ENCODE peak calls at places on chromosome X, in eight cellular contexts. K is body of pancreas, W is psoas muscle, E is pancreas, I is MM.1S, Q is small intestine, U is GM23248, G is endodermal cell. C is an unnamed sample.

GRCh38 chrX:147403075-147403474 is 508.6 kb upstream of the FMR1 start:
- DNase-seq in U (no peak), E (no peak), K (no peak), W (no peak), I (no peak), G (no peak), Q (no peak), C (no peak)

GRCh38 chrX:67724359-67725110 is 180.7 kb downstream of the AR start:
- DNase-seq in G (no peak), W (peak; percentile 55), U (peak; percentile 29), E (no peak), I (no peak), Q (no peak), K (no peak), C (no peak)

GRCh38 chrX:133637765-133638164 is 222.5 kb upstream of the GPC4 start:
- DNase-seq in E (no peak), G (no peak), U (no peak), I (no peak), W (no peak), Q (no peak), K (no peak), C (no peak)

GRCh38 chrX:29299689-29300088 is 712.4 kb downstream of the IL1RAPL1 start:
- DNase-seq in I (no peak), Q (no peak), E (no peak), G (no peak), K (no peak), W (no peak), U (no peak), C (no peak)

GRCh38 chrX:12962041-12962504 is 12.8 kb upstream of the TMSB4X start:
- DNase-seq in K (no peak), G (no peak), U (no peak), Q (no peak), W (no peak), I (no peak), E (no peak), C (no peak)

GRCh38 chrX:23937100-23937499 is 29.3 kb downstream of the CXorf58 start:
- DNase-seq in K (no peak), W (no peak), Q (no peak), U (peak; percentile 10), E (no peak), I (no peak), G (peak; percentile 55), C (no peak)

GRCh38 chrX:150475466-150475865 is 93.0 kb upstream of the MTM1 start:
- DNase-seq in U (no peak), E (no peak), G (no peak), W (no peak), K (no peak), I (no peak), Q (no peak), C (no peak)

GRCh38 chrX:78708171-78708570 is 39.3 kb upstream of the LPAR4 start:
- DNase-seq in K (no peak), G (peak; percentile 64), I (no peak), Q (no peak), W (no peak), U (peak; percentile 57), E (no peak), C (no peak)

GRCh38 chrX:154420402-154420756 is 8.1 kb upstream of the ATP6AP1 start:
- DNase-seq in E (no peak), G (no peak), W (no peak), I (no peak), K (no peak), U (no peak), Q (no peak), C (no peak)

GRCh38 chrX:37470711-37471110 is 100.8 kb upstream of the LANCL3 start:
- DNase-seq in Q (no peak), U (no peak), K (no peak), W (no peak), E (no peak), I (no peak), G (no peak), C (no peak)

GRCh38 chrX:16807548-16807947 is 21.3 kb downstream of the TXLNG start:
- DNase-seq in G (peak; percentile 61), E (no peak), Q (peak; percentile 61), W (no peak), I (no peak), K (no peak), U (peak; percentile 63), C (no peak)

GRCh38 chrX:126733874-126734273 is 85.7 kb upstream of the PRR32 start:
- DNase-seq in W (no peak), Q (no peak), U (no peak), G (no peak), I (no peak), K (no peak), E (no peak), C (no peak)

GRCh38 chrX:153456161-153456560 is 10.3 kb upstream of the TREX2 start:
- DNase-seq in G (no peak), U (no peak), E (no peak), I (no peak), Q (no peak), W (peak; percentile 78), K (no peak), C (no peak)

GRCh38 chrX:37060999-37061398 is 52.8 kb downstream of the FAM47C start:
- DNase-seq in Q (peak; percentile 16), W (no peak), I (peak; percentile 37), G (peak; percentile 66), K (no peak), E (no peak), U (peak; percentile 47), C (no peak)

GRCh38 chrX:104922206-104922621 is 298.3 kb downstream of the TEX13A start:
- DNase-seq in Q (peak; percentile 68), E (peak; percentile 49), W (peak; percentile 55), G (peak; percentile 91), K (peak; percentile 82), I (peak; percentile 83), U (peak; percentile 66), C (peak; percentile 82)

GRCh38 chrX:36348509-36348908 is 429.0 kb downstream of the CFAP47 start:
- DNase-seq in U (no peak), W (no peak), G (no peak), K (no peak), I (no peak), E (no peak), Q (no peak), C (no peak)

GRCh38 chrX:40103565-40104323 is 6.0 kb upstream of the BCOR start:
- DNase-seq in W (no peak), K (no peak), U (no peak), I (no peak), E (no peak), G (no peak), Q (no peak), C (no peak)

GRCh38 chrX:155888139-155888538 is 7.0 kb downstream of the VAMP7 start:
- DNase-seq in I (no peak), K (no peak), W (no peak), G (no peak), U (peak; percentile 69), Q (no peak), E (no peak), C (no peak)
- H3K9me3 ChIP-seq in I (no peaks in the 10 kb centered on the region), K (no peaks in the 10 kb centered on the region), W (no peaks in the 10 kb centered on the region), G (peaks cover 34% of the 10 kb centered on the region), U (no peaks in the 10 kb centered on the region), Q (no peaks in the 10 kb centered on the region), E (no peaks in the 10 kb centered on the region), C (no peaks in the 10 kb centered on the region)

GRCh38 chrX:44889824-44890223 is 16.8 kb downstream of the KDM6A start:
- DNase-seq in E (no peak), Q (no peak), W (no peak), U (no peak), I (no peak), K (no peak), G (no peak), C (no peak)
- H3K9me3 ChIP-seq in E (no peaks in the 10 kb centered on the region), Q (no peaks in the 10 kb centered on the region), W (no peaks in the 10 kb centered on the region), U (no peaks in the 10 kb centered on the region), I (no peaks in the 10 kb centered on the region), K (no peaks in the 10 kb centered on the region), G (no peaks in the 10 kb centered on the region), C (no peaks in the 10 kb centered on the region)

DNA sequence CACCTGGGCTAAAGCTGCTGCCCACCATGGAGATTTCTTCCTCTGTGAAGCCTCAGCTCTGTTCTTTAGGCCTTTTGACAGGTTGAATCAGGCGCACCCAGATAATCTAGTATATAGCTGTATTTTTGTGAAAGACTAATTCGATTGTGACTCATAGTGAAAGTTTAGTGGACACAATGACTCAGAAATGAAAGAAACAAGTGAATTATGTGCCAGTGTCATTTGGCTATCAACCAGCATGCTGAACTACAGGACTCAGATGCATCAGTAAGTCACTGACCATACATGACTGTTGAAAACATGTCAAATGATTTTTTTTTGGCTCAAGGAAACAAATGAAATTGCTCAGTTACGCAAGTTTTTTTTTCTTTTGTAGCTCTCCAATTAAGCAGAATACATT is 425.4 kb downstream of the SLITRK2 start:
- DNase-seq in G (no peak), E (no peak), U (no peak), K (no peak), W (no peak), I (no peak), Q (no peak), C (no peak)
- H3K9me3 ChIP-seq in G (peaks cover 44% of the 10 kb centered on the region), E (no peaks in the 10 kb centered on the region), U (no peaks in the 10 kb centered on the region), K (no peaks in the 10 kb centered on the region), W (no peaks in the 10 kb centered on the region), I (no peaks in the 10 kb centered on the region), Q (no peaks in the 10 kb centered on the region), C (no peaks in the 10 kb centered on the region)

DNA sequence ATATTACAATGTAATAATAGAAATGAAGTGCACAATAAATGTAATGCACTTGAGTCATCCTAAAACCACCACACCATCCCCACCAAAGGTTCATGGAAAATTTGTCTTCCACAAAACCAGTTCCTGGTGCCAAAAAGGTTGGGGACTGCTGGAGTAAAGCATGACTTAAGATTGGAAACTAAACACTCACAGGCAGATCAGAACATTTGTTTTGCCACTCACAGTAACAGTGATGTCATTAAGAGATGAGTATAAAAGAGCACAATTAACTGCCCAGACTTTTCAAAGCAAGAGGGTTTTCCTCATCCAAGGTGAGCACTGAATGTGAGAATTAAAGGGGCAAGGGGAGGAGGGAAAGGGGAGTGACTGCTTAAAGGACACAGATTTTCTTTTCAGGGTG is 35.6 kb downstream of the MAP7D3 start:
- DNase-seq in K (no peak), Q (no peak), W (no peak), G (no peak), I (no peak), U (peak; percentile 57), E (no peak), C (no peak)
- H3K9me3 ChIP-seq in K (no peaks in the 10 kb centered on the region), Q (no peaks in the 10 kb centered on the region), W (no peaks in the 10 kb centered on the region), G (no peaks in the 10 kb centered on the region), I (no peaks in the 10 kb centered on the region), U (no peaks in the 10 kb centered on the region), E (no peaks in the 10 kb centered on the region), C (no peaks in the 10 kb centered on the region)

DNA sequence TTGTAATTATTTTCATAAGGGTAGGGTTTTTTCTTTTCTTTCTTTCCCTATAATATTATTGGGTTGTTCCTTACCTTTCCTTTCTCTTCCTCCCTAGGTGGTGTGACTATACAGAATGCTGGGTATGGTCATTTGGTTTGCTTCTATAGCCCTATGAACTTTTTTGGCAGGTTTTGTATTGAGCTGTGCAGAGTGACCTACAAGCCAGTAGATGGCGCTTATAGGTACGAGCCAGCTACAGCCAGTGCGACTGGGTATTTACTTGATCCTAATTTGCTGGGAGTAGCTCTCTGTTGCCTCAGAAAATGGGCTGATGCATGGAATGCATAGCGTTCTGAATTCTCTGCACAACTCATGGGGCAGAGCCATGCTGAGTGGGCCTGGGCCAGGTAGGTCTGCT is 423.3 kb downstream of the MAGEE1 start:
- DNase-seq in U (peak; percentile 0), G (peak; percentile 50), Q (no peak), W (no peak), K (no peak), I (no peak), E (no peak), C (no peak)
- H3K9me3 ChIP-seq in U (no peaks in the 10 kb centered on the region), G (peaks cover 8% of the 10 kb centered on the region), Q (peaks cover 3% of the 10 kb centered on the region), W (no peaks in the 10 kb centered on the region), K (no peaks in the 10 kb centered on the region), I (no peaks in the 10 kb centered on the region), E (no peaks in the 10 kb centered on the region), C (peaks cover 25% of the 10 kb centered on the region)